ENCODE peak calls at places on chromosomes 13 and 19, in four cellular contexts. V is A549, B is HepG2, S is H1. Z is an unnamed sample.

GRCh38 chr13:72062566-72062965 is 195.6 kb upstream of the DACH1 start:
- DNase-seq in V (peak), S (peak), B (no peak), Z (no peak)

GRCh38 chr19:45553464-45553863 is 31.1 kb downstream of the OPA3 start:
- DNase-seq in S (peak), B (no peak), V (no peak), Z (no peak)

GRCh38 chr13:109416001-109416400 is 370.4 kb downstream of the IRS2 start:
- DNase-seq in S (no peak), B (no peak), V (no peak), Z (no peak)

GRCh38 chr13:42553098-42554046 is 20.6 kb upstream of the TNFSF11 start:
- DNase-seq in V (peak), S (no peak), B (no peak), Z (no peak)

GRCh38 chr19:45164577-45165335 is 4.0 kb upstream of the NKPD1 start:
- DNase-seq in V (peak), B (peak), S (peak), Z (peak)

GRCh38 chr19:5048091-5048726 is 79.3 kb downstream of the KDM4B start:
- DNase-seq in V (peak), B (peak), S (peak), Z (peak)

GRCh38 chr19:1027953-1028902 is 1.8 kb downstream of the CNN2 start:
- DNase-seq in V (peak), B (peak), S (no peak), Z (peak)

GRCh38 chr19:58326914-58327726 is at the start of gene ZSCAN22:
- DNase-seq in S (peak), B (peak), V (peak), Z (peak)

GRCh38 chr19:13401388-13401787 is 104.9 kb downstream of the CACNA1A start:
- DNase-seq in V (peak), S (no peak), B (peak), Z (peak)

GRCh38 chr19:35828694-35829301 is 16.2 kb upstream of the PRODH2 start:
- DNase-seq in B (peak), V (peak), S (no peak), Z (peak)
- TF ChIP-seq RNF2 in B (no peak), V (no peak), S (no peak), Z (no peak)

DNA sequence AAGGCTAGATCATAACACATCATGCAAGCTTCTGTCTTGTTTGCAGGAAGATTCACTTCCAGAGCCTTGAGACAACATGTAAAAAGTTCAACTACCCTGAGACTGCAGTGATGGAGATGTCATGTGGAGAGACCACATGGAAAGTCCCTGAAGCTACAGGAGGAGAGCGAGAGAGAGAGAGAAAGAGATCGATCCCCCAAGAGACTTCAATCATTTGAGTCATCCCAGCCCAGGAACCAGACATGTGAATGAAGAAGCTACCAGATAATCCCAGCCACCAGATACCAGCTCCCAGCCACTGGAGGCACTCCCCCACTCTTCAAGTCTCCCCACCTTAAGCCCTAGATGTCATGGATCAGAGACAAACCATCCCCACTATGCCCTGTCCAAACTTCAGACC is 10.7 kb upstream of the EVI5L start:
- DNase-seq in B (no peak), S (no peak), V (no peak), Z (no peak)
- TF ChIP-seq CTCF in B (no peak), S (no peak), V (no peak), Z (no peak)

DNA sequence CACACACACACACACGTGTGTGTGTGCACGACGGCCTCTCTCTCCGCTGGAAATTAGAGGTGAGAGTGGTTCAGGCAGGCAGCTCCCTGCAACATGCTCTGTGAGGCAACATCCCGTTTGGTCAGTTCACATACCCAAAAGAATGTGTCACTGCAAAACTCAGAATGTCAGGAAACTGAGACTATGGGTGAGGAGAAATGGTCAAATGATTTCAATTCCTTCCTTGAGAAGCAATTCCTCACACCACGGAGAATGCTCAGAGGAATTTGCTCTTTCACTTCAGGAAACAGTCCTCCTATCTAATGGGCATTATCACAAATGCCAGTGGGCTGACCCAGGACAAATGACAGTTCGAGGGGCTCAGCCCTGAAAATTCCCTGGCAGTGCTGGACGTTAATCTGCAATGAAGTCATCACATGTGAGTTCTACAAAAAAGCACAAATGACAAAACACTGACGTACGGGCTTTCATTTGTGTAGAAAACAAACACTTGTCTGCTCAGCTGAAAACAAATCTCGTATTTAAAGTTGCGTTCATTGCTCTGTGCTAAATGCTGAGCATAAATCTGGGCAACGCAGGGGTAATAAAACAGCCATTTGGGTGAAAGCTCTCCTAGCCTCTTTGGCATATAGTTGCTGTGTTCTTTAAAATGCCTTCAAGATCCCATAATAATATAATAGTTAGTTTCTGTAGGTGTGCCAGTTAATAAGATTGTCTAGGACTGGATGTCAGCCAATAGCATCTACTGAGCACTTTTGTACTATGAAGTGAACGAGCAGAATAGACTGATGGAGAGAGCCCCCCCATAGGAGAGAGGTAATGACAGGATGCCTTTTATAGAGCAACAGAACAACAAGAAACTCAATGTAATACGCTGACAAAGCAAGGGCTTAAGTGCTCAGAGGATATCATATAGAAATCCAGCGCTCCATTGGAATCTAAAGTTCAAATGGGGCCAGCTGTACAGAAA is 18.7 kb upstream of the LATS2 start:
- DNase-seq in B (peak), V (no peak), S (no peak), Z (no peak)
- TF ChIP-seq RNF2 in B (no peak), V (no peak), S (no peak), Z (no peak)

GRCh38 chr19:48010932-48011758 is 16.7 kb downstream of the ELSPBP1 start:
- DNase-seq in V (no peak), S (no peak), B (no peak), Z (no peak)

GRCh38 chr19:48000846-48001245 is 6.4 kb downstream of the ELSPBP1 start:
- DNase-seq in B (no peak), V (no peak), S (no peak), Z (no peak)

GRCh38 chr19:48004236-48004635 is 9.8 kb downstream of the ELSPBP1 start:
- DNase-seq in B (no peak), S (no peak), V (no peak), Z (no peak)

DNA sequence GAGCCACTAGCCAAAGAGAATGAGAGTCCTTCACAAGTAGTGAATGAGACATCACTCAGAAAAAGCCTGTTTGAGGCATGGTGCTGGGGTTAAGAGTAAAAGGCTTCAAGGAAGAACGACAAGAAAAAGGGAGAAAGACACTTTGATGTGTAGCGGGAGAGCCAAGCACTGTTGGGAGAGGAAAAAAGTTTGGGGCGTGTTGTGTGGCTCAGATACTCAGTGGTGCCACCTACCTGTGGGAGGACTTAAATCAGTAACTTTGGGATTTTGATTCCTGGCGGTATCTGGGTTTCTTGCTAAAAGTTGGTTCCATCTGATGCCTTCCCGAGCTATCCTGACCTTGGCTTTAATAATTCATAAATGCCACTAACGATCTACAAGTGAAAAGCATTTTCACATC is 12.3 kb downstream of the ELSPBP1 start:
- DNase-seq in V (peak), B (peak), S (peak), Z (peak)
- TF ChIP-seq CTCF in V (peak), B (peak), S (peak), Z (peak)

GRCh38 chr13:46639033-46639981 is 86.3 kb downstream of the LRCH1 start:
- DNase-seq in S (no peak), B (peak), V (no peak), Z (no peak)

GRCh38 chr13:46642254-46642653 is 89.3 kb downstream of the LRCH1 start:
- DNase-seq in B (no peak), V (no peak), S (no peak), Z (no peak)

GRCh38 chr13:46643165-46643777 is 90.3 kb downstream of the LRCH1 start:
- DNase-seq in B (no peak), S (no peak), V (no peak), Z (no peak)

GRCh38 chr13:46640843-46641242 is 87.9 kb downstream of the LRCH1 start:
- DNase-seq in B (no peak), S (no peak), V (no peak), Z (no peak)

DNA sequence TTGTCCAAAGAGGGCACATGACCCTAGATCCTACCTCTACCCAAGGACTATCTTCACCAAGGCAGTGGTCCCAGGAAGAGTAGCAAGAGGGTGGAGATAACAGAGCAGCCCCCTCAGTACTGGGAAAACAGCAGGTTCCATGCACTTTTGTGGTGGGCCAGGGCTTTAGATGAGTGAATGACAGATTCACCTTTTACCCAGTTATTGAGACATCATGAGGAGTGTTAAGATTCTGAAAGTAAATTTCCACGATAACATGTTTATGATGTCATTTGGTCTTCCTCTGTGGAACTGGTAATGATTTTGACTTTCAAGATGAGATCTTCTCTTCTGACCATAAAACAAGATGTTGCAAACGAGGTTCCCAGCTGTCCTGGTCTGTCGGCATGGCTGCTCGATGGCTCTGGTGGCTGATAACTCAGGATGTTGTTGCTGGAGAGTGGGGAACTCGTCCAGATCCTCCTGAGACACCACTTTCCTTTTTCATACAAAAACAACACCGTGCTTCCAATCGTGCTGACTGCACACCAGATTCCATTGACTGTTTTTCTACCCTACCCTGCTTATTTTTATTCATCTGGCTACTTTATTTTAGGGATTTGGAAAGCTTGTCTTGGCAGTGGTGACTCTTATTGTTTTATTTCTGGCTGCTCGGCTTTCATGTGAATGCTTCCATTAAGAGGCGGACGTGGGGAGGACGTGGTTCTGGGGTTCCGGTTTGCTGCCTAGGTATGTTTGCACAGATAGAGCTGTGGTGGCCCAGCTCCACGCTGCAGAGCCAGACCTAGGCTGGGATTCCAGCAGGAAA is 88.5 kb downstream of the LRCH1 start:
- DNase-seq in B (no peak), S (no peak), V (no peak), Z (no peak)
- TF ChIP-seq RNF2 in B (no peak), S (no peak), V (no peak), Z (no peak)

GRCh38 chr13:34591801-34592454 is 350.1 kb upstream of the NBEA start:
- DNase-seq in V (no peak), S (no peak), B (no peak), Z (no peak)

GRCh38 chr13:34587586-34587985 is 354.5 kb upstream of the NBEA start:
- DNase-seq in S (no peak), V (no peak), B (no peak), Z (no peak)

GRCh38 chr13:34591163-34591562 is 350.9 kb upstream of the NBEA start:
- DNase-seq in V (no peak), S (no peak), B (no peak), Z (no peak)

GRCh38 chr13:34588362-34588761 is 353.7 kb upstream of the NBEA start:
- DNase-seq in B (no peak), S (no peak), V (no peak), Z (no peak)

GRCh38 chr13:34589581-34589980 is 352.5 kb upstream of the NBEA start:
- DNase-seq in B (no peak), V (no peak), S (no peak), Z (no peak)
- TF ChIP-seq CTCF in B (no peak), V (no peak), S (no peak), Z (no peak)

GRCh38 chr13:92938481-92939020 is 288.1 kb upstream of the GPC6 start:
- DNase-seq in V (no peak), B (no peak), S (no peak), Z (no peak)

DNA sequence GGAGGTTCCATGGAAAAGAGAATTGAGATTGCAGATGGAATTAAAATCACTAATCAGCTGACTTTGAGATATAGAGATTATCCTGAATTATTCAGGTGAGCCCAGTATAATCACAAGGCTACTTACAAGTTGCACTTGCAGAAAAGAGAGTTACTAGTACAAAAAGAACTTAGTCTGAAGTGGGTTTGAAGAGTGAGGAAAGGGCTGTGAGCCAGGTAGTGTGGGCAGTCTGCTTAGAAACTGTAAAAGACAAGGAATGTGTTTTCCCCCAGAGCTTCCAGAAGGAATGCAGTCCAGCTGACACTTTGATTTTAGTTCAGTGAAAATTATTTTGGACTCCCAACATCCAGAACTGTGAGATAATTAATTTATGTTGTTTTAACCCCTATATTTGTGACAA is 285.4 kb upstream of the GPC6 start:
- DNase-seq in B (no peak), V (no peak), S (no peak), Z (no peak)
- TF ChIP-seq RNF2 in B (no peak), V (no peak), S (no peak), Z (no peak)

GRCh38 chr19:21677696-21678418 is 89.5 kb downstream of the ZNF100 start:
- DNase-seq in S (no peak), V (no peak), B (no peak), Z (no peak)
- TF ChIP-seq CTCF in S (no peak), V (no peak), B (no peak), Z (no peak)

DNA sequence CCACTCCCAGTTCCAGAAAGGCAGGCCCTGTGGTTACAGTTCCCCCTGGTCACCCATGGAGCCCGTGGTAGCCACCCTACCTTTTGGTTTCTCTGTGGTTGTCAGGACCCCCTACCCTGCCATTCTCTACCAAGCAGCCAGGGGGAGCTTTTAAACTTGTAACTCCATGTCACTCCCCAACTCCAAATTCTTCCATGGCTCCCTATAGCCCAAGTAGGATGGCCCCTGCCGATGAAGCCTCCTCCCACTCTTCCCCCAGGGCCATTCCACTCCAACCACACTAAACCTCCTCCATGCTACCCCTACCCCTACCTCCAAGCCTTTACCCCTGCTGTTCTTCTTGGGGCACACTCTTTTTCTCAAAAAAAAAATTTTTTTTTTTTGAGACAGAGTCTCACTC is 2.2 kb downstream of the S1PR2 start:
- DNase-seq in B (peak), S (no peak), V (peak), Z (peak)
- TF ChIP-seq RNF2 in B (no peak), S (no peak), V (no peak), Z (no peak)

Z was measured in K562.